ENCODE peak calls at places on chromosomes 1 and 21, in four cellular contexts. B, R, Z and W are unnamed samples.

GRCh38 chr1:85465791-85466134 is 804 bp upstream of the DDAH1 start:
- DNase-seq in B (no peak), R (no peak), Z (peak; percentile 66), W (no peak)

GRCh38 chr1:47658161-47658920 is 220.5 kb downstream of the FOXD2 start:
- DNase-seq in B (no peak), R (no peak), Z (no peak), W (no peak)

GRCh38 chr1:225611537-225612223 is 41.2 kb downstream of the ENAH start:
- DNase-seq in B (no peak), R (no peak), Z (no peak), W (no peak)

GRCh38 chr1:156260896-156261295 is 13.0 kb upstream of the PAQR6 start:
- DNase-seq in B (no peak), R (no peak), Z (no peak), W (no peak)

GRCh38 chr1:246698466-246699094 is 25.6 kb upstream of the SCCPDH start:
- DNase-seq in B (no peak), R (no peak), Z (no peak), W (no peak)

GRCh38 chr1:42942444-42942843 is 16.2 kb downstream of the SLC2A1 start:
- DNase-seq in B (no peak), R (no peak), Z (no peak), W (no peak)

GRCh38 chr1:59750612-59751395 is 63.9 kb upstream of the HOOK1 start:
- DNase-seq in B (peak; percentile 37), R (no peak), Z (peak; percentile 94), W (peak; percentile 3)

GRCh38 chr1:22524481-22524880 is 38.8 kb upstream of the EPHA8 start:
- DNase-seq in B (no peak), R (no peak), Z (no peak), W (no peak)

GRCh38 chr1:31791131-31791858 is 24.5 kb downstream of the SPOCD1 start:
- DNase-seq in B (no peak), R (no peak), Z (no peak), W (no peak)

GRCh38 chr1:97903626-97904025 is 17.2 kb downstream of the DPYD start:
- DNase-seq in B (no peak), R (no peak), Z (peak; percentile 41), W (no peak)

GRCh38 chr1:12629974-12630760 is 12.2 kb upstream of the DHRS3 start:
- DNase-seq in B (no peak), R (no peak), Z (no peak), W (no peak)

GRCh38 chr1:224430511-224431113 is 4.0 kb downstream of the WDR26 start:
- DNase-seq in B (no peak), R (peak; percentile 78), Z (peak; percentile 76), W (peak; percentile 41)

GRCh38 chr21:46028547-46029200 is 47.1 kb downstream of the COL6A1 start:
- DNase-seq in B (no peak), R (no peak), Z (peak; percentile 84), W (no peak)

GRCh38 chr21:43718872-43719747 is at the start of gene PDXK:
- DNase-seq in B (peak; percentile 46), R (peak; percentile 94), Z (peak; percentile 77), W (peak; percentile 76)

GRCh38 chr1:150366416-150367296 is 2.7 kb downstream of the RPRD2 start:
- DNase-seq in B (no peak), R (peak; percentile 37), Z (peak; percentile 48), W (no peak)

GRCh38 chr1:150574260-150575071 is 4.9 kb downstream of the MCL1 start:
- DNase-seq in B (no peak), R (no peak), Z (no peak), W (no peak)

GRCh38 chr1:100719490-100719889 is at the start of gene VCAM1:
- DNase-seq in B (no peak), R (no peak), Z (peak; percentile 57), W (no peak)

GRCh38 chr1:63601463-63601862 is 8.3 kb downstream of the PGM1 start:
- DNase-seq in B (no peak), R (no peak), Z (no peak), W (no peak)

GRCh38 chr1:6378096-6378746 is 15.3 kb downstream of the ACOT7 start:
- DNase-seq in B (no peak), R (peak; percentile 73), Z (no peak), W (no peak)

GRCh38 chr1:156896490-156897033 is 3.0 kb downstream of the PEAR1 start:
- DNase-seq in B (peak; percentile 46), R (no peak), Z (peak; percentile 92), W (peak; percentile 90)

GRCh38 chr21:41958886-41959563 is 5.2 kb upstream of the C2CD2 start:
- DNase-seq in B (no peak), R (no peak), Z (no peak), W (no peak)

GRCh38 chr1:47804127-47804526 is 193.1 kb downstream of the TRABD2B start:
- DNase-seq in B (no peak), R (no peak), Z (no peak), W (no peak)

GRCh38 chr1:35202048-35202719 is 9.2 kb upstream of the SFPQ start:
- DNase-seq in B (peak; percentile 79), R (peak; percentile 89), Z (peak; percentile 82), W (peak; percentile 81)

DNA sequence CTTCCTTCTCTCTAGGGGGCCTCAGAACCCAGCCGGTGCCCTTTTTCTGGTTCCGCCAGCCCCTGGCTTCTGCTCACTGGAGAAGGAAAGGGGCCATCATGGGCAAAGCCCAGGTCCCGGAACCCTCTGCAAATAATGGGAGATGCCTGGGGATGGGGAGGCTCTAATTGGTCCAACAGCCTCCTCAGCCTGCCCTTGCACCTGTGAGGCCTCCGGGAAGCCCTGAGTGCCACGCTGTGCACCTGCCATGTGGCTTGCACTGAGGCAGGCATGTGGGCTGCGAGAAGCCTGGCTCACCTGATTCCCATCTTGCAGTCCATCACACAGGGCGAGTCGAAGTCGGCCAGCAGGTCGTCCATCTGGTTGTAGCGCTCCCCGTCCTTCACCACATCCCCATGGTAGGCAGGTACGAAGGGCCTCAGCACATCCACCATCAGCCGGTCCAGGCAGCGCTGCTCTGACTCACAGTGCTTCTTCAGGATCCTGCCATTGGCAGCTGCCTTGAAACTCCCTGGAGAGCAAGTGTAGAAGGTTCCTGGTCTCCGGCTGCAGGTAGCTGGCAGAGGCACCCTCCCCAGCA is 92.1 kb downstream of the ITPKB start:
- DNase-seq in B (no peak), R (no peak), Z (no peak), W (no peak)
- TF ChIP-seq CEBPB in B (no peak), R (no peak), Z (no peak), W (no peak)

DNA sequence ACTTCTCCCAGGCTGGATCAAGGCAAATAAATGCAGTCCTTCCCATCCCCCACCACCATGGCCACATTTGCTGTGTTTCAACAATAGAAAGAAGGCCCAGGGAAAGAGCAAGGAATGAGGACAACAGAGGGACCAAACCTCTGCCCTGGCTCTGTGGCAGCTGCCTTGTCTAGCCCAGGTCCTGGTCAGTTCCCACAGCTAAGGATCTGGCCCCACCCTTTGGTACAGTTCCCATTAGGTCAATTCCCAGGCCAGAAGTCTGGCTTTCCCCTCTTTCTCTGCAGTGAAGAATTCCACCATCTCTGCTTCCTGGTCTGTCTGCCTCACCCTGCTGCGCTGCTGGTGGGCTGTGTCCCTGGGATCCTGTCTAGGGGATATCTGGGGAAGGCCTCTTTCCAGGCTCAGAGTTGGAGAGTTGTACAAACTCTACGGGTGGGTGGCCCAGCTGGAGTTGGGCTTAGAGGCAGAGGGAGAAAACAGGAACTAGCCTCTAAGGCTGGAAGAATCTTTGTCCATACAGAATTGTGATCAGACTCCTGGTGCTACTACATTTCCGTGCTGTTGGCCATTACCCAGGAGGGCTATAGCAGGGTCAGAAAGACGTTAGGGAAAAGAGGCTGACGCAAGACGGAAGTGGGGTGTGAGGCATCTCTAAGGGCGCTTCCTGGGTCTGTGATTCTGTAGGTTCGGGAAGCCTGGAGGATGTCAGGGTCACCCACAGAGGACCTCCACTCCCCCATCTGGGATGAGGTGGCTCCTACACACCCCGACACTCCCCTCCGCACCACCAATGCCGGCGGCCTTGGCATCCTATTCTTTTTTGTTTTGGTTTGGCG is 957 bp upstream of the NDUFS2 start:
- DNase-seq in B (no peak), R (peak; percentile 47), Z (peak; percentile 69), W (no peak)
- TF ChIP-seq CEBPB in B (no peak), R (no peak), Z (peak; percentile 49), W (no peak)

GRCh38 chr1:4175566-4176405 is 275.7 kb upstream of the C1orf174 start:
- DNase-seq in B (no peak), R (no peak), Z (no peak), W (no peak)

GRCh38 chr1:4178501-4178900 is 278.4 kb upstream of the C1orf174 start:
- DNase-seq in B (no peak), R (no peak), Z (no peak), W (no peak)

GRCh38 chr1:4176841-4177240 is 276.8 kb upstream of the C1orf174 start:
- DNase-seq in B (no peak), R (no peak), Z (no peak), W (no peak)

GRCh38 chr1:4177425-4178150 is 277.5 kb upstream of the C1orf174 start:
- DNase-seq in B (no peak), R (peak; percentile 18), Z (no peak), W (no peak)

GRCh38 chr1:4180066-4180735 is 280.1 kb upstream of the C1orf174 start:
- DNase-seq in B (no peak), R (no peak), Z (no peak), W (no peak)
- TF ChIP-seq CEBPB in B (no peak), R (no peak), Z (no peak), W (no peak)

GRCh38 chr1:170460379-170460778 is 71.6 kb upstream of the GORAB start:
- DNase-seq in B (no peak), R (no peak), Z (no peak), W (no peak)
- TF ChIP-seq CEBPB in B (no peak), R (no peak), Z (no peak), W (no peak)

GRCh38 chr1:153663211-153663610 is 4.7 kb downstream of the SNAPIN start:
- DNase-seq in B (no peak), R (no peak), Z (peak; percentile 65), W (no peak)
- TF ChIP-seq CEBPB in B (no peak), R (peak; percentile 56), Z (peak; percentile 85), W (peak; percentile 32)

GRCh38 chr1:25246600-25247023 is 642 bp downstream of the RSRP1 start:
- DNase-seq in B (no peak), R (peak; percentile 53), Z (no peak), W (no peak)

GRCh38 chr1:25247024-25247828 is at the start of gene RSRP1:
- DNase-seq in B (peak; percentile 93), R (peak; percentile 100), Z (peak; percentile 95), W (peak; percentile 96)

GRCh38 chr1:25245809-25246599 is 1.2 kb downstream of the RSRP1 start:
- DNase-seq in B (no peak), R (peak; percentile 63), Z (peak; percentile 33), W (peak; percentile 49)

GRCh38 chr1:25243907-25244306 is 3.3 kb downstream of the RSRP1 start:
- DNase-seq in B (no peak), R (no peak), Z (no peak), W (no peak)

GRCh38 chr1:25245393-25245792 is 1.9 kb downstream of the RSRP1 start:
- DNase-seq in B (no peak), R (no peak), Z (no peak), W (no peak)
- TF ChIP-seq CEBPB in B (no peak), R (no peak), Z (no peak), W (no peak)